ENCODE peak calls at places on chromosomes 4 and X, in seven cellular contexts. F, K, R, G, X, E and V are unnamed samples.

GRCh38 chrX:18640686-18641085 is 31.2 kb downstream of the RS1 start:
- DNase-seq in F (no peak), K (no peak), R (no peak), G (no peak), X (no peak), E (peak), V (no peak)

GRCh38 chr4:102574317-102574716 is 73.2 kb downstream of the NFKB1 start:
- DNase-seq in F (no peak), K (no peak), R (no peak), G (no peak), X (no peak), E (no peak), V (no peak)

GRCh38 chr4:186900980-186901379 is 177.3 kb upstream of the FAT1 start:
- DNase-seq in F (no peak), K (no peak), R (no peak), G (no peak), X (no peak), E (no peak), V (no peak)

GRCh38 chr4:158801066-158801465 is 32.2 kb downstream of the FNIP2 start:
- DNase-seq in F (no peak), K (no peak), R (no peak), G (no peak), X (no peak), E (no peak), V (no peak)

GRCh38 chr4:6692806-6693205 is 872 bp upstream of the S100P start:
- DNase-seq in F (no peak), K (no peak), R (no peak), G (no peak), X (no peak), E (no peak), V (no peak)

GRCh38 chr4:38902695-38903094 is 35.1 kb downstream of the FAM114A1 start:
- DNase-seq in F (no peak), K (peak), R (peak), G (no peak), X (no peak), E (no peak), V (peak)

GRCh38 chr4:153755186-153755585 is 4.6 kb downstream of the RNF175 start:
- DNase-seq in F (no peak), K (no peak), R (no peak), G (no peak), X (no peak), E (no peak), V (no peak)

GRCh38 chrX:45322382-45322781 is 121.7 kb upstream of the DIPK2B start:
- DNase-seq in F (no peak), K (no peak), R (no peak), G (no peak), X (no peak), E (peak), V (no peak)

GRCh38 chr4:2254665-2255500 is 7.0 kb downstream of the MXD4 start:
- DNase-seq in F (no peak), K (no peak), R (no peak), G (no peak), X (no peak), E (peak), V (no peak)

GRCh38 chr4:8185280-8185679 is 13.8 kb upstream of the SH3TC1 start:
- DNase-seq in F (no peak), K (no peak), R (no peak), G (no peak), X (no peak), E (no peak), V (no peak)

GRCh38 chrX:102712216-102712966 is at the start of gene GPRASP2:
- DNase-seq in F (peak), K (peak), R (peak), G (peak), X (peak), E (peak), V (no peak)

GRCh38 chr4:147725673-147726072 is 6.2 kb upstream of the ARHGAP10 start:
- DNase-seq in F (no peak), K (no peak), R (no peak), G (no peak), X (no peak), E (no peak), V (no peak)

GRCh38 chr4:8856835-8857590 is 14.6 kb downstream of the HMX1 start:
- DNase-seq in F (peak), K (no peak), R (no peak), G (no peak), X (no peak), E (peak), V (no peak)

GRCh38 chr4:3011456-3012220 is 48.3 kb downstream of the GRK4 start:
- DNase-seq in F (no peak), K (no peak), R (no peak), G (no peak), X (no peak), E (no peak), V (no peak)

GRCh38 chrX:86028681-86029080 is 18.7 kb downstream of the CHM start:
- DNase-seq in F (no peak), K (no peak), R (no peak), G (no peak), X (no peak), E (no peak), V (no peak)

GRCh38 chr4:161010227-161010626 is 1153.6 kb downstream of the FSTL5 start:
- DNase-seq in F (no peak), K (no peak), R (no peak), G (no peak), X (no peak), E (no peak), V (no peak)

GRCh38 chrX:81195712-81196111 is 6.0 kb downstream of the HMGN5 start:
- DNase-seq in F (peak), K (peak), R (no peak), G (peak), X (no peak), E (peak), V (no peak)

GRCh38 chr4:143386812-143387211 is 50.1 kb downstream of the GAB1 start:
- DNase-seq in F (no peak), K (no peak), R (no peak), G (no peak), X (no peak), E (no peak), V (no peak)

GRCh38 chr4:19684079-19684478 is 567.6 kb upstream of the SLIT2 start:
- DNase-seq in F (no peak), K (no peak), R (no peak), G (no peak), X (no peak), E (no peak), V (no peak)

GRCh38 chr4:151865327-151865726 is 104.5 kb upstream of the GATB start:
- DNase-seq in F (no peak), K (no peak), R (no peak), G (peak), X (no peak), E (no peak), V (no peak)

GRCh38 chr4:88286897-88287296 is 2.5 kb upstream of the PPM1K start:
- DNase-seq in F (no peak), K (no peak), R (no peak), G (no peak), X (no peak), E (no peak), V (no peak)

GRCh38 chr4:84467601-84468000 is 31.5 kb downstream of the NKX6-1 start:
- DNase-seq in F (no peak), K (no peak), R (no peak), G (no peak), X (no peak), E (no peak), V (no peak)

GRCh38 chr4:131258361-131258760 is 1890.7 kb upstream of the PCDH10 start:
- DNase-seq in F (no peak), K (no peak), R (no peak), G (no peak), X (no peak), E (no peak), V (no peak)

GRCh38 chr4:143699331-143700059 is 980 bp downstream of the FREM3 start:
- DNase-seq in F (no peak), K (no peak), R (no peak), G (no peak), X (no peak), E (peak), V (no peak)

GRCh38 chrX:79080131-79080530 is 64.4 kb upstream of the GPR174 start:
- DNase-seq in F (no peak), K (no peak), R (no peak), G (no peak), X (no peak), E (no peak), V (no peak)

GRCh38 chrX:44873415-44874270 is 655 bp downstream of the KDM6A start:
- DNase-seq in F (peak), K (peak), R (no peak), G (peak), X (no peak), E (peak), V (no peak)

GRCh38 chr4:33715996-33716395 is 2528.3 kb downstream of the ARAP2 start:
- DNase-seq in F (peak), K (no peak), R (no peak), G (no peak), X (no peak), E (no peak), V (no peak)

GRCh38 chrX:679161-679979 is 48.8 kb downstream of the SHOX start:
- DNase-seq in F (peak), K (no peak), R (no peak), G (no peak), X (no peak), E (no peak), V (no peak)

GRCh38 chr4:73103799-73104503 is 34.4 kb upstream of the COX18 start:
- DNase-seq in F (no peak), K (no peak), R (no peak), G (no peak), X (no peak), E (no peak), V (no peak)